ENCODE peak calls at places on chromosome 7, in five cellular contexts. H is HCT116, A is K562, C is HepG2, I is GM12878. O is an unnamed sample.
A peak's percentile ranks its signal among the peaks of the same experiment; 100 is the strongest.

GRCh38 chr7:11082552-11083213 is 109.0 kb downstream of the PHF14 start:
- DNase-seq in H (no peak), A (peak; percentile 6), C (peak; percentile 75), I (no peak), O (no peak)

GRCh38 chr7:32204361-32205018 is 134.3 kb upstream of the PDE1C start:
- DNase-seq in H (peak; percentile 65), A (peak; percentile 34), C (peak; percentile 65), I (peak; percentile 5), O (peak; percentile 56)

GRCh38 chr7:36032362-36032818 is 120.7 kb upstream of the EEPD1 start:
- DNase-seq in H (no peak), A (no peak), C (no peak), I (no peak), O (no peak)

GRCh38 chr7:111730476-111731300 is 168.4 kb upstream of the IMMP2L start:
- DNase-seq in H (peak; percentile 39), A (peak; percentile 86), C (peak; percentile 24), I (no peak), O (no peak)

GRCh38 chr7:69962856-69963149 is 364.5 kb downstream of the AUTS2 start:
- DNase-seq in H (no peak), A (no peak), C (no peak), I (peak; percentile 39), O (no peak)

GRCh38 chr7:128931965-128932861 is 5.5 kb upstream of the IRF5 start:
- DNase-seq in H (no peak), A (no peak), C (no peak), I (no peak), O (no peak)

GRCh38 chr7:119935418-119936025 is 337.5 kb upstream of the KCND2 start:
- DNase-seq in H (peak; percentile 32), A (peak; percentile 64), C (peak; percentile 21), I (no peak), O (no peak)

GRCh38 chr7:4003536-4003935 is 678.6 kb upstream of the FOXK1 start:
- DNase-seq in H (no peak), A (no peak), C (no peak), I (no peak), O (no peak)

GRCh38 chr7:26614503-26614902 is 249.9 kb downstream of the SKAP2 start:
- DNase-seq in H (no peak), A (no peak), C (no peak), I (no peak), O (no peak)

GRCh38 chr7:126958367-126958766 is 294.4 kb downstream of the GRM8 start:
- DNase-seq in H (no peak), A (no peak), C (no peak), I (no peak), O (no peak)

GRCh38 chr7:113289140-113289740 is 170.9 kb upstream of the SMIM30 start:
- DNase-seq in H (peak; percentile 51), A (peak; percentile 62), C (peak; percentile 36), I (no peak), O (no peak)

GRCh38 chr7:28516390-28517145 is 104.2 kb downstream of the CREB5 start:
- DNase-seq in H (no peak), A (no peak), C (no peak), I (no peak), O (peak; percentile 50)

GRCh38 chr7:107969856-107970255 is 33.1 kb downstream of the LAMB1 start:
- DNase-seq in H (no peak), A (no peak), C (no peak), I (no peak), O (no peak)

GRCh38 chr7:152989889-152990380 is 230.4 kb downstream of the ACTR3B start:
- DNase-seq in H (no peak), A (no peak), C (peak; percentile 31), I (no peak), O (no peak)

GRCh38 chr7:26087321-26088091 is 64.5 kb upstream of the NFE2L3 start:
- DNase-seq in H (no peak), A (no peak), C (no peak), I (no peak), O (no peak)

GRCh38 chr7:66778201-66778600 is 37.7 kb downstream of the RABGEF1 start:
- DNase-seq in H (no peak), A (no peak), C (no peak), I (no peak), O (no peak)
- H3K36me3 ChIP-seq in H (peaks cover 23% of the 10 kb centered on the region), A (peaks cover 69% of the 10 kb centered on the region), C (peaks cover 7% of the 10 kb centered on the region), I (peaks cover 25% of the 10 kb centered on the region), O (no peaks in the 10 kb centered on the region)

GRCh38 chr7:47255007-47255406 is 326.9 kb downstream of the TNS3 start:
- DNase-seq in H (no peak), A (no peak), C (no peak), I (no peak), O (no peak)

GRCh38 chr7:47254081-47255006 is 327.6 kb downstream of the TNS3 start:
- DNase-seq in H (no peak), A (peak; percentile 69), C (peak; percentile 20), I (no peak), O (peak; percentile 91)

GRCh38 chr7:47255441-47255840 is 326.5 kb downstream of the TNS3 start:
- DNase-seq in H (no peak), A (no peak), C (no peak), I (no peak), O (no peak)

GRCh38 chr7:47252706-47253105 is 329.2 kb downstream of the TNS3 start:
- DNase-seq in H (no peak), A (no peak), C (no peak), I (no peak), O (no peak)

DNA sequence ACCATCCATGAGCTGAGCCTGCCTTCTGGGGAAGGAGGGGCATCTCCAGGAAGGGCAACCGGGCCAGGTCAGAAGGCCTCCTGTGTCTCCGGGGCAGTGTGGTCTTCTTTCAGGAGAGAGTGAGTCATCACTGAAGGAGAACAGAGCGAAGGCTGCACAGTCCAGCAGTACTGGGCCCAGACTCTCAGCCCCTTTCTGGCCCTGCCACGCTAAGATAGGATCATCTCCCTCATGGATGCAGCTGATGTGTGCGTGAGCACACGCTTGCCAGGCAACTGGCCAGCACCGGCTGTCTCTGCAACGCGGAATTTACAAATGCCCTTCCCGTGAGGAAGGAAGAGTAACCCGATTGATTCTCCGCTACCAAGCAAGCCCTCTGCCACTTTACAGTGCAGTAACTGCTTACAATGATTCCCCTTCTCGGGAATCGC is 328.2 kb downstream of the TNS3 start:
- DNase-seq in H (peak; percentile 21), A (peak; percentile 38), C (no peak), I (no peak), O (no peak)
- TF ChIP-seq POLR2AphosphoS5 in H (peak; percentile 56), A (no peak), C (no peak), I (no peak), O (no peak)

DNA sequence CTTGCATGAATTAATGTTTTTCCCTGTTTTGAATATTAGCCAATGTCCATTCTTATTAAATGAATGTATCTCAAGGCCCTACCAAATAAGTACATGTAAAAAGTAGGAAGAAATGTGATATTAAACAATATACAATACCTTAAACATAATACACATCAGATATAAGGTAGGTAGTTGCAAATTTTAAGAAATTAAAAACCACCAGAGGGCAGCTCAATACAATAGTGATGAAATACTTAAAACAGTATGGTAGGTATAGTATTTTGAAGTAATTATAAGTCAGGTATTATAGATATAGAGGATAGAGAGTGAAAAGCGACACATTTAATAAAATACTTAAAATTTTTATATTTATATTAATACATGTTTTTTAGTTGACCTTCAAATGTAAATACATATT is 43.6 kb upstream of the CDK14 start:
- DNase-seq in H (no peak), A (no peak), C (no peak), I (no peak), O (no peak)
- TF ChIP-seq ATF3 in H (no peak), A (no peak), C (no peak), I (no peak), O (no peak)

GRCh38 chr7:122212754-122213153 is 68.7 kb upstream of the AASS start:
- DNase-seq in H (no peak), A (no peak), C (no peak), I (no peak), O (no peak)
- H3K36me3 ChIP-seq in H (no peaks in the 10 kb centered on the region), A (no peaks in the 10 kb centered on the region), C (no peaks in the 10 kb centered on the region), I (no peaks in the 10 kb centered on the region), O (no peaks in the 10 kb centered on the region)

GRCh38 chr7:137685439-137686164 is 161.2 kb downstream of the DGKI start:
- DNase-seq in H (no peak), A (no peak), C (no peak), I (no peak), O (no peak)
- TF ChIP-seq POLR2AphosphoS5 in H (no peak), A (no peak), C (no peak), I (no peak), O (no peak)

DNA sequence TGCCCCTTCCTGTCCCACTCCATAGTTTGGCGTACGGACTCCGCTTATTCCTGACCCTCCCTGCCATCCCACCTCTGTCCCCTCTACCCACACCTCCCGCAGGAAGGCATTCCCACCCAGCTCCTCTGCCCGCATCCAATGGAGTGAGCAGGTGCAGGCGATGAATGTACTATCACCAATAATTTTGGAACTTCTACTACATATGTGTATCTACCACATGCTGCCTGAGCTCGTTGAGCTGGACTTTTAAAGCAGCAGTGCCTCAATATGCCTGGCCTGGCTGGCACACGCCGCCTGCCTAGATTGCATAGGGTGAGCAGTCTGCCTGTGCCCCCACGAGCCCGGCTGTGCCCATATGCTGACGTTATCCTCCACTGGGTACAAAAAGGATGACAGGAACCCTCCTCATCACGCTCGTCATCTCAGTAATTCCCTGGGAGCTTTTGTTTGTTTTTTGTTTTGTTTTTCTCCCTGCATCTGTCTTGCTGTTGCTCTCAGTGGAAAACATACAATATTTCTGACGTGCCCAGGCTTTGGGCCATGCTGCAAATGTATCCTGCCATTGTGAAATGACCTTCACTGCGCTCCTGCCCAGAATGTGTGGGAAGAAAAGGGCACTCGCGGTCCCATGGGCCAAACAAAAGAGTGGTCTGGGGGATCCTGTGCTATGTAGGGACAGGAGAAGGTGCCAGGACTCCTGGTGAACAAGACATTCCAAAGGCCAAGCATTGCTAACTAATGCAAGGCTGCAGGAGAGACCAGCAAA is 302.8 kb downstream of the PTPRN2 start:
- DNase-seq in H (no peak), A (no peak), C (no peak), I (no peak), O (no peak)
- TF ChIP-seq ATF3 in H (no peak), A (no peak), C (no peak), I (no peak), O (no peak)

DNA sequence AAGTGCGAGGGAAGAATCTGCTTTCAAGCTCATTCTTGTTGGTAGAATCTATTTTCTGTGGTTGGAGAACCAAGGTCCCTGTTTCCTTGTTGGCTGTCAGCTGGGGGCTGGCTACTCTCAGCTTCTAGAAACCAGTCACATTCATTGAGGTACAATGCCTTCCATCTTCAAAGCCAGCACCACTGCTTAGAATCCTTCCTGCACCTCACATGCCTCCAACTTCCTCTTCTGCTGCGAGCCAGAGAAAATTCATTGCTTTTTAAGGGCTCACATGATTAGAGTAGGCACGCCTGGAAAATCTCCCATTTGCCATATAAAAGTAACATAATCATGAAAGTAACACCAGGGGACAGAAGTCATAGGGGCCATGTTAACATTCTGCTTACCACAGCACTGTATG is 28.7 kb downstream of the TES start:
- DNase-seq in H (no peak), A (no peak), C (no peak), I (no peak), O (no peak)
- H3K36me3 ChIP-seq in H (peaks cover 32% of the 10 kb centered on the region), A (peaks cover 2% of the 10 kb centered on the region), C (no peaks in the 10 kb centered on the region), I (peaks cover 32% of the 10 kb centered on the region), O (no peaks in the 10 kb centered on the region)

GRCh38 chr7:130440527-130441365 is at the start of gene CEP41:
- DNase-seq in H (peak; percentile 94), A (peak; percentile 96), C (peak; percentile 94), I (peak; percentile 83), O (peak; percentile 98)
- TF ChIP-seq POLR2AphosphoS5 in H (no peak), A (peak; percentile 38), C (no peak), I (no peak), O (peak; percentile 66)

O was measured in H1.